ENCODE peak calls at places on chromosomes 6 and 20, in six cellular contexts. J is heart left ventricle, L is left ventricle myocardium inferior, S is ovary, A is SK-N-SH, W is GM06990. C is an unnamed sample.

GRCh38 chr6:129370268-129370916 is 339.6 kb downstream of the ARHGAP18 start:
- DNase-seq in J (no peak), L (peak; percentile 18), S (peak; percentile 49), A (peak; percentile 24), W (no peak), C (peak; percentile 14)

GRCh38 chr20:49320460-49320859 is 42.6 kb upstream of the ZNFX1 start:
- DNase-seq in J (no peak), L (no peak), S (no peak), A (peak; percentile 55), W (no peak), C (no peak)

GRCh38 chr6:157486632-157487031 is 105.6 kb downstream of the ZDHHC14 start:
- DNase-seq in J (no peak), L (no peak), S (no peak), A (no peak), W (no peak), C (no peak)

GRCh38 chr6:119355890-119356289 is 6.3 kb upstream of the MAN1A1 start:
- DNase-seq in J (no peak), L (no peak), S (no peak), A (no peak), W (no peak), C (no peak)

GRCh38 chr6:4516206-4516605 is 260.0 kb upstream of the CDYL start:
- DNase-seq in J (no peak), L (no peak), S (no peak), A (no peak), W (no peak), C (no peak)

GRCh38 chr20:63095718-63096654 is 89.2 kb upstream of the BHLHE23 start:
- DNase-seq in J (peak; percentile 50), L (peak; percentile 8), S (peak; percentile 2), A (no peak), W (no peak), C (no peak)

GRCh38 chr6:166687538-166688259 is 60.6 kb upstream of the RPS6KA2 start:
- DNase-seq in J (no peak), L (no peak), S (no peak), A (no peak), W (no peak), C (no peak)

GRCh38 chr20:12252793-12253192 is 335.1 kb downstream of the BTBD3 start:
- DNase-seq in J (no peak), L (no peak), S (no peak), A (no peak), W (no peak), C (no peak)

GRCh38 chr6:119587537-119587936 is 238.0 kb upstream of the MAN1A1 start:
- DNase-seq in J (no peak), L (no peak), S (no peak), A (no peak), W (no peak), C (no peak)

GRCh38 chr6:166463363-166464067 is 80.8 kb upstream of the MPC1 start:
- DNase-seq in J (no peak), L (no peak), S (no peak), A (no peak), W (no peak), C (no peak)

GRCh38 chr6:111573118-111573883 is 32.4 kb downstream of the TRAF3IP2 start:
- DNase-seq in J (no peak), L (no peak), S (peak; percentile 41), A (no peak), W (no peak), C (no peak)

GRCh38 chr20:62819494-62820174 is 2.8 kb downstream of the COL9A3 start:
- DNase-seq in J (no peak), L (no peak), S (no peak), A (no peak), W (no peak), C (no peak)

GRCh38 chr6:44036196-44036595 is 91.1 kb downstream of the MRPL14 start:
- DNase-seq in J (no peak), L (no peak), S (no peak), A (no peak), W (no peak), C (no peak)

GRCh38 chr20:23435675-23436539 is 3.6 kb upstream of the CSTL1 start:
- DNase-seq in J (no peak), L (peak; percentile 29), S (peak; percentile 82), A (peak; percentile 60), W (no peak), C (no peak)

GRCh38 chr6:18595774-18596528 is 208.8 kb downstream of the RNF144B start:
- DNase-seq in J (no peak), L (no peak), S (peak; percentile 48), A (peak; percentile 40), W (no peak), C (peak; percentile 38)

GRCh38 chr6:114052141-114052540 is 81.2 kb upstream of the HDAC2 start:
- DNase-seq in J (no peak), L (no peak), S (no peak), A (no peak), W (no peak), C (no peak)

GRCh38 chr6:131101911-131102680 is 33.2 kb upstream of the AKAP7 start:
- DNase-seq in J (no peak), L (no peak), S (no peak), A (no peak), W (no peak), C (no peak)

GRCh38 chr20:36919715-36920333 is 31.7 kb downstream of the SAMHD1 start:
- DNase-seq in J (no peak), L (no peak), S (no peak), A (peak; percentile 63), W (peak; percentile 14), C (no peak)

GRCh38 chr20:63687419-63688233 is 8.8 kb upstream of the TNFRSF6B start:
- DNase-seq in J (no peak), L (no peak), S (peak; percentile 46), A (no peak), W (no peak), C (no peak)

GRCh38 chr20:8673116-8673515 is 395.8 kb upstream of the PLCB4 start:
- DNase-seq in J (no peak), L (no peak), S (no peak), A (no peak), W (no peak), C (no peak)

DNA sequence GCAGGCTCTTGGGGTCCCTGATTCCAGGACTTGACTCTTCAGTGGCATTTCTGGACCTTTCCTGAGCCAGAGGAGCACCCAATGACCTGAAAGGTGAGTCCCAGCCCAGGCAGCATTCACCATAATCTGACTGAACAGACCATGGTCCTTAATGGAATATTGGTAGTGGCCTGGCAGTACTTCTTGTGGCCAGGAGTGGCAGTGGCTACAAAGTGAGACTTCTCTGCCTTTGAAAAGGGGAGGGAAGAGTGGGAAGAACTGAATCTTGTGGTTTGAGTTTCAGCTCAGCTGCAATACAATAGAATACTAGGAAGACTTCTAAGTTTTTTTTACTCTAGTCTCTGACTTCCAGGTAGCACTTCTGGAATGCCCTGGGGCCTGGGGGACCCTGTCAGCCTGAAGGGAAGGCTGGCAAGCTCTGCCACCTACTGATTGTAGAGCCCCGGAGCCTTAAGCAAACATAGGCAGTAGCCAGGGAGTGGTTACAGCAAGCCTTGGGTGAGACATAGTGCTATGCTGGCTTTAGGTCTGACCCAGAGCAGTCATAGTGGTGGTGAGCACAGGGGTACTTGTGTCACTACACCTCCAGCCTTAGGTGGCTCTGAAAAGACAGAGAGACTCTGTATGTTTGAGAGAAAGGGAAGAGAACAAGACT is 674.2 kb upstream of the MANEA start:
- DNase-seq in J (no peak), L (no peak), S (no peak), A (no peak), W (no peak), C (no peak)
- TF ChIP-seq CTCF in J (no peak), L (no peak), S (no peak), A (no peak), W (no peak), C (no peak)

GRCh38 chr20:32052792-32053362 is 835 bp downstream of the HCK start:
- DNase-seq in J (peak; percentile 88), L (peak; percentile 68), S (no peak), A (no peak), W (peak; percentile 71), C (no peak)
- H3K4me3 ChIP-seq in J (peak overlapping the region; percentile 44), L (peak overlapping the region; percentile 58), S (no peak overlapping the region), A (no peak overlapping the region), W (peak overlapping the region; percentile 71), C (no peak overlapping the region)

GRCh38 chr6:30481213-30481964 is 7.9 kb upstream of the HLA-E start:
- DNase-seq in J (no peak), L (no peak), S (peak; percentile 19), A (no peak), W (no peak), C (no peak)
- TF ChIP-seq CTCF in J (no peak), L (no peak), S (no peak), A (no peak), W (no peak), C (no peak)

DNA sequence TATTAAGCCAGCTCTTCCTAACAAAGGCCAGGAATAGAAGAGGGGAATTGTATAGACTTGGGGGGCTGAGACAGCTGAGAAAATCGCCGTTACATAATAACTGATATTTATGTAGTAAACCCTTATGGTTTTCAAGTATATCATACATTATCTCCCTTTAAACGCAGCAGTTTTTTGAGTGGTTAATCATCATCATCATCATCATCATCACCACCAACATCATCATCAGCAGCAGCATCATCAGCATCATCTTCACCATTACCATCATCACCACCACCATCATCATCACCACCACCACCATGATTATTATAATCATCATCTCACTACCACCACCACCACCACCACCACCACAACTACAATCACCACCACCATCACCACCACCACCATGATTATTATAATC is 9.1 kb downstream of the RIPOR2 start:
- DNase-seq in J (no peak), L (no peak), S (no peak), A (no peak), W (no peak), C (no peak)
- H3K4me3 ChIP-seq in J (no peak overlapping the region), L (no peak overlapping the region), S (no peak overlapping the region), A (no peak overlapping the region), W (no peak overlapping the region), C (no peak overlapping the region)

GRCh38 chr6:52672422-52673025 is 1.6 kb downstream of the TMEM14A start:
- DNase-seq in J (no peak), L (no peak), S (no peak), A (no peak), W (no peak), C (no peak)

GRCh38 chr6:52670502-52671409 is at the start of gene TMEM14A:
- DNase-seq in J (peak; percentile 99), L (peak; percentile 94), S (peak; percentile 96), A (peak; percentile 96), W (peak; percentile 93), C (peak; percentile 77)

GRCh38 chr6:52675372-52675771 is 4.5 kb downstream of the TMEM14A start:
- DNase-seq in J (no peak), L (no peak), S (no peak), A (no peak), W (no peak), C (no peak)
- TF ChIP-seq CTCF in J (no peak), L (no peak), S (no peak), A (no peak), W (no peak), C (no peak)

GRCh38 chr6:149701699-149702098 is 16.2 kb downstream of the LATS1 start:
- DNase-seq in J (no peak), L (no peak), S (no peak), A (no peak), W (no peak), C (no peak)
- H3K4me3 ChIP-seq in J (no peak overlapping the region), L (no peak overlapping the region), S (no peak overlapping the region), A (no peak overlapping the region), W (no peak overlapping the region), C (no peak overlapping the region)

GRCh38 chr6:38933426-38933825 is 115.2 kb upstream of the GLP1R start:
- DNase-seq in J (no peak), L (no peak), S (no peak), A (peak; percentile 27), W (no peak), C (no peak)
- TF ChIP-seq CTCF in J (peak; percentile 14), L (no peak), S (no peak), A (peak; percentile 47), W (peak; percentile 20), C (peak; percentile 23)

C was measured in AG09309.